ENCODE peak calls at places on chromosomes 12 and 14, in eight cellular contexts. E is pancreas, T is IMR-90, B is tibial nerve, D is tibial artery, K is thoracic aorta, W is stomach, Z is colonic mucosa. Q is an unnamed sample.

GRCh38 chr12:85627584-85627983 is 208.6 kb downstream of the RASSF9 start:
- DNase-seq in D (no peak), B (no peak), W (no peak), Z (no peak), T (peak; percentile 92), K (no peak), E (no peak), Q (peak; percentile 20)

GRCh38 chr12:94101902-94102660 is 46.3 kb upstream of the PLXNC1 start:
- DNase-seq in B (peak; percentile 95), D (peak; percentile 92), K (peak; percentile 80), T (peak; percentile 82), E (peak; percentile 84), Z (peak; percentile 91), W (peak; percentile 88), Q (peak; percentile 83)

GRCh38 chr12:124385219-124385969 is 90.5 kb downstream of the RFLNA start:
- DNase-seq in E (no peak), T (peak; percentile 85), K (no peak), B (no peak), D (no peak), Z (no peak), W (no peak), Q (peak; percentile 86)

GRCh38 chr14:90116444-90116843 is 54.6 kb downstream of the KCNK13 start:
- DNase-seq in B (no peak), D (no peak), E (no peak), W (no peak), Z (no peak), K (no peak), T (no peak), Q (no peak)

GRCh38 chr12:54463034-54463433 is 10.4 kb downstream of the GTSF1 start:
- DNase-seq in W (no peak), Z (no peak), B (peak; percentile 69), K (no peak), D (peak; percentile 83), T (peak; percentile 27), E (no peak), Q (peak; percentile 38)

GRCh38 chr14:36070056-36071043 is 106.2 kb downstream of the PTCSC3 start:
- DNase-seq in T (peak; percentile 64), Z (peak; percentile 48), E (peak; percentile 75), B (peak; percentile 20), W (peak; percentile 75), D (no peak), K (no peak), Q (peak; percentile 52)

GRCh38 chr12:95620171-95620570 is 68.9 kb upstream of the USP44 start:
- DNase-seq in W (no peak), T (no peak), B (no peak), E (no peak), D (no peak), Z (no peak), K (no peak), Q (no peak)

GRCh38 chr12:10067259-10067658 is 31.5 kb downstream of the CLEC1A start:
- DNase-seq in E (no peak), K (no peak), B (no peak), T (no peak), D (no peak), W (no peak), Z (no peak), Q (no peak)

GRCh38 chr14:61456720-61457119 is 135.3 kb downstream of the PRKCH start:
- DNase-seq in T (peak; percentile 73), K (peak; percentile 66), B (peak; percentile 95), D (peak; percentile 84), E (peak; percentile 84), W (peak; percentile 88), Z (peak; percentile 90), Q (peak; percentile 86)

GRCh38 chr14:97129639-97130038 is 332.5 kb downstream of the VRK1 start:
- DNase-seq in E (no peak), B (no peak), T (no peak), K (no peak), W (no peak), D (no peak), Z (no peak), Q (no peak)

GRCh38 chr14:74596747-74597456 is 15.1 kb downstream of the LTBP2 start:
- DNase-seq in D (no peak), E (no peak), W (no peak), T (peak; percentile 94), B (no peak), K (no peak), Z (no peak), Q (no peak)

GRCh38 chr14:102020058-102020971 is 55.9 kb downstream of the DYNC1H1 start:
- DNase-seq in E (no peak), B (no peak), D (no peak), T (peak; percentile 94), W (no peak), Z (no peak), K (no peak), Q (peak; percentile 34)

GRCh38 chr14:53663709-53664108 is 292.9 kb downstream of the BMP4 start:
- DNase-seq in D (no peak), W (no peak), B (no peak), E (no peak), K (no peak), Z (no peak), T (peak; percentile 9), Q (peak; percentile 18)

GRCh38 chr14:64410084-64410774 is 22.1 kb downstream of the MTHFD1 start:
- DNase-seq in B (no peak), T (peak; percentile 35), E (no peak), K (no peak), D (no peak), Z (no peak), W (no peak), Q (peak; percentile 18)

GRCh38 chr14:64411001-64411400 is 22.8 kb downstream of the MTHFD1 start:
- DNase-seq in W (no peak), K (no peak), E (no peak), Z (no peak), T (no peak), B (no peak), D (no peak), Q (no peak)

GRCh38 chr14:64405295-64405694 is 17.1 kb downstream of the MTHFD1 start:
- DNase-seq in Z (no peak), T (no peak), E (no peak), B (no peak), W (no peak), D (no peak), K (no peak), Q (no peak)

GRCh38 chr14:64409509-64409908 is 21.4 kb downstream of the MTHFD1 start:
- DNase-seq in E (no peak), Z (no peak), W (no peak), K (no peak), D (no peak), T (no peak), B (no peak), Q (no peak)

GRCh38 chr14:64407329-64407728 is 19.2 kb downstream of the MTHFD1 start:
- DNase-seq in Z (no peak), K (no peak), T (no peak), E (no peak), W (no peak), B (no peak), D (no peak), Q (no peak)
- H3K36me3 ChIP-seq in Z (no peaks in the 10 kb centered on the region), K (peaks cover 4% of the 10 kb centered on the region), T (peaks cover 2% of the 10 kb centered on the region), E (no peaks in the 10 kb centered on the region), W (no peaks in the 10 kb centered on the region), B (peaks cover 43% of the 10 kb centered on the region), D (no peaks in the 10 kb centered on the region), Q (no peaks in the 10 kb centered on the region)

DNA sequence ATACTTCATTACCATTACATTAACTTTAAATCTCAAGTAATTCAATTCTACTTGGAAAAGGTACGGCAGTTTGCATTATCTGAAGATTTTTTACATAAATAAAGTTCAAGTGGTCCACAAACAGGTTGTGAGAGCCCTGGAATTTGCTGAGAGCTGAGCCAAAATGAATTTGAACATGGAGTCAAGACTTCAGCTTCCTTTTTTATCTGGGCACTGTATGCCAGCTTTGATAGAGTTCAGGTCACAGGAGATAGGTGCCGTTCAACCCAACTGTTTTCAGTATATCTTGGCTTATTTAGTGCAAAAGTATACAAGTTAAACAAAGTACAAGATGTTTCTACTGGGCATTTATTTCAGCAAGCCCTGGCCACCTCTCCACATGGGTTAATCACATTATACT is 28.8 kb downstream of the HNRNPC start:
- DNase-seq in D (no peak), Z (no peak), K (no peak), E (no peak), B (no peak), W (no peak), T (no peak), Q (no peak)
- H3K36me3 ChIP-seq in D (peaks cover 6% of the 10 kb centered on the region), Z (no peaks in the 10 kb centered on the region), K (no peaks in the 10 kb centered on the region), E (peaks cover 9% of the 10 kb centered on the region), B (peaks cover 36% of the 10 kb centered on the region), W (no peaks in the 10 kb centered on the region), T (peaks cover 34% of the 10 kb centered on the region), Q (peaks cover 52% of the 10 kb centered on the region)

GRCh38 chr14:21215879-21216251 is 53.4 kb downstream of the HNRNPC start:
- DNase-seq in T (no peak), E (no peak), D (no peak), W (no peak), Z (no peak), K (no peak), B (no peak), Q (no peak)

GRCh38 chr14:21219120-21219519 is 50.1 kb downstream of the HNRNPC start:
- DNase-seq in Z (no peak), D (no peak), W (no peak), T (no peak), K (no peak), E (no peak), B (no peak), Q (no peak)

GRCh38 chr14:21220874-21221477 is 48.3 kb downstream of the HNRNPC start:
- DNase-seq in B (no peak), W (no peak), K (no peak), E (no peak), T (peak; percentile 16), Z (no peak), D (no peak), Q (no peak)

GRCh38 chr14:21215130-21215878 is 53.9 kb downstream of the HNRNPC start:
- DNase-seq in E (no peak), Z (no peak), T (no peak), W (no peak), B (no peak), D (no peak), K (no peak), Q (no peak)

GRCh38 chr14:21219561-21220111 is 49.6 kb downstream of the HNRNPC start:
- DNase-seq in T (no peak), D (no peak), E (no peak), Z (no peak), K (no peak), W (no peak), B (no peak), Q (no peak)
- H3K36me3 ChIP-seq in T (peaks cover 40% of the 10 kb centered on the region), D (peaks cover 15% of the 10 kb centered on the region), E (peaks cover 58% of the 10 kb centered on the region), Z (peaks cover 4% of the 10 kb centered on the region), K (peaks cover 12% of the 10 kb centered on the region), W (peaks cover 8% of the 10 kb centered on the region), B (peaks cover 74% of the 10 kb centered on the region), Q (peaks cover 59% of the 10 kb centered on the region)

DNA sequence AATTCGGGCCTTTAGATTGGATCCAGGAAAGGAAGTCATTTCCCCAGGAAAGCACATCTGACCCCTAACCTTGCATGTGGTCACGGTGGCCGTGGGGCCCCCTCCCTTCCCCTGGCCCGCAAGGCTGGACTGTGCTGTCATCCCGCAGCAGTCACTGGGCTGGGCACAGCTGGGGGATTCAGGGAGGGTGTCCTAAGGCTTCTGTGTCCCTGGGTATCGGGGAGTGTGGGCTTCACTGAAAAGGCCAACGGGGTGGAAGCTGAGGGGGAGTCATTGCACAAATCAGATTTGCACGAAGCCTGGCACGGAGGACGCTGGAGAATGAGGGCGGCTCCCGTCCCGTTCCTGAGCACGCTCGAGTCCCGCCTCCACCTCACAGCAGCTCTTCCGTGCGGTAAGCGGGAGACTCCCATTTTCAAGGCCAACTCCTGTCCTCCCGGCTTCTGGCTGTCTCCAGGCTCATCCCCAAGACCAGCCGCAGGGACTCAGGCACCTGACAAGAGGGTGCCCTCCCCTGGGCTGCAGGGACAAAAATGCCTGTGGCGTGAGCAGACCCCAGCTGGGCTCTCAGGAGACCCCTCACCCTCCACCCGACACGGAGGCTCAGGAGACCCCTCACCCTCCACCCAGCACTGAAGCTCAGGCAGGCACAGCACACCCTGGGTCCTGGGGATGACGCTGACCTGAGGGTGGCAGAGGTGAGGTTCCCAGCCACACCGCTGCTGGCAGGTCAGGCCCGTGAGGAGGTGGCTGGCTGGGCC is 9.5 kb downstream of the XRCC3 start:
- DNase-seq in D (no peak), K (no peak), E (no peak), Z (no peak), B (no peak), W (no peak), T (no peak), Q (no peak)
- H3K36me3 ChIP-seq in D (peaks cover 36% of the 10 kb centered on the region), K (peaks cover 44% of the 10 kb centered on the region), E (peaks cover 8% of the 10 kb centered on the region), Z (no peaks in the 10 kb centered on the region), B (peaks cover 95% of the 10 kb centered on the region), W (peaks cover 18% of the 10 kb centered on the region), T (peaks cover 61% of the 10 kb centered on the region), Q (peaks cover 62% of the 10 kb centered on the region)